ENCODE peak calls at places on chromosomes 3 and 15, in ten cellular contexts. U is kidney epithelial cell, W is heart right ventricle, K is uterus, G is suprapubic skin, X is K562, H is upper lobe of left lung, C is brain microvascular endothelial cell, B is fibroblast of lung, Z is tibial nerve. L is an unnamed sample. For H3K36me3, the result is how much of the 10 kb centered on the place peaks cover.

GRCh38 chr3:118641608-118642007 is 393.0 kb downstream of the IGSF11 start:
- DNase-seq in X (no peak), W (no peak), K (no peak), H (no peak), G (no peak), Z (no peak), B (no peak), U (no peak), C (no peak), L (no peak)

GRCh38 chr3:194824676-194825075 is 139.0 kb downstream of the FAM43A start:
- DNase-seq in H (no peak), U (no peak), K (no peak), X (no peak), Z (no peak), G (no peak), B (peak), C (peak), W (peak), L (no peak)

GRCh38 chr3:175896655-175897054 is 1037.5 kb downstream of the NAALADL2 start:
- DNase-seq in X (no peak), G (no peak), C (no peak), W (no peak), K (no peak), B (no peak), U (no peak), H (no peak), Z (no peak), L (no peak)

GRCh38 chr3:57627976-57628375 is 30.8 kb upstream of the ARF4 start:
- DNase-seq in U (no peak), W (no peak), Z (no peak), H (no peak), G (no peak), B (no peak), C (no peak), K (no peak), X (no peak), L (no peak)

GRCh38 chr3:190491533-190492054 is 22.3 kb upstream of the IL1RAP start:
- DNase-seq in W (peak), G (no peak), Z (no peak), H (no peak), K (no peak), B (no peak), X (no peak), U (peak), C (no peak), L (peak)

GRCh38 chr3:64650710-64651109 is 37.1 kb downstream of the ADAMTS9 start:
- DNase-seq in C (peak), W (no peak), Z (no peak), U (no peak), B (peak), G (no peak), K (no peak), X (no peak), H (no peak), L (no peak)

GRCh38 chr3:66797916-66798560 is 200.1 kb upstream of the KBTBD8 start:
- DNase-seq in H (peak), B (peak), U (peak), K (no peak), G (no peak), Z (peak), X (no peak), C (peak), W (peak), L (no peak)

GRCh38 chr15:48400086-48400485 is 68.9 kb downstream of the DUT start:
- DNase-seq in H (no peak), Z (no peak), B (peak), X (no peak), U (no peak), C (no peak), K (no peak), W (no peak), G (no peak), L (no peak)

GRCh38 chr15:92901053-92901761 is 1.1 kb downstream of the CHD2 start:
- DNase-seq in W (no peak), G (no peak), X (no peak), Z (no peak), U (no peak), K (no peak), C (no peak), H (no peak), B (peak), L (peak)

GRCh38 chr3:27431116-27431515 is 53.1 kb downstream of the SLC4A7 start:
- DNase-seq in W (no peak), K (no peak), Z (peak), H (peak), B (peak), U (peak), X (no peak), C (peak), G (no peak), L (peak)

DNA sequence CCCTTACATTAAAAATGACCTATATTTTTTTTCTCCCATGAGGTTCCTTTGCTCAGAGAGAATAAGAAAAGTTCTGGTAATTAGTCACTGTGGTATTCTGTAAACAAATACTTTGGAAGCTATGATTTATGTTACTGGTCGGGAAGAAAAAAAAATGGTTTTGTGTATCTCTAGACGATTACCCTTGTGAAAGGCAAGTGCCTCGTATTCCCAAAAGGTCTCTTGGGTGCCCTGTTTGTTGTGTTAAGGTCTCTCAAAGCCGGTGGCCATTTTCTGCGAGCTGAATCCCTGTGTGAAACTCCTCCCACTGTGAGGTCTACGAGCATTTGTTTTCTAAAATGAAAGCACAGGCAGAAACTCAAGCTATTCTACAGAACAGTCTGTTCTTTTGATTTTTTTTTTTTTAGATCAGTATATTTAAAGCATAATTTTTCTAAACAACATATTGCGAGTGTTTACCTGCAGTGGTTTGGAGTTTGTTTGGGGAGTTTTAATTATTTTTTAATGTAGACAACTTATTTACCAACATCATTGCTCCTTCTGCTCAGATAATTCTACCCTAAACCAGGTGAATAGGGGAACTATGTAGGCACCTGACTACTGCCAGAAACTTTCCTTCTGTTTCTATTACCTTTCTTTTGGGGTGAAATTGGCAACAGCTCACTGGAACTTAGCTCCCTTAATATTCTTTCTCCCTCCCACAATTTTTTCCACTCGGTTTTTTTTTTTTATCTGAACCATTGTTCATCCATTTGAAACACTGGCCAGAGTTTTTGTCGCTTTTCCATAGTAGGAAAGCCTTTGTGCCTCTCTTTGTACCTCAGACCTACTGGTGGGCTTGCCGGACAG is 44.0 kb downstream of the ZBTB38 start:
- DNase-seq in Z (peak), C (peak), G (no peak), X (peak), W (no peak), B (peak), U (no peak), K (peak), H (peak), L (peak)
- H3K36me3 ChIP-seq in Z (under half), C (half or more), G (under half), X (under half), W (under half), B (under half), U (under half), K (under half), H (under half), L (under half)

GRCh38 chr3:10503217-10503796 is 2.1 kb downstream of the ATP2B2 start:
- DNase-seq in H (no peak), B (no peak), U (no peak), Z (no peak), W (no peak), G (no peak), C (no peak), K (no peak), X (no peak), L (no peak)

GRCh38 chr3:10502185-10502880 is 3.1 kb downstream of the ATP2B2 start:
- DNase-seq in Z (no peak), C (no peak), B (no peak), K (no peak), G (no peak), H (no peak), U (no peak), W (no peak), X (no peak), L (no peak)

GRCh38 chr3:10505050-10505790 is at the start of gene ATP2B2:
- DNase-seq in B (no peak), Z (no peak), X (no peak), U (no peak), H (no peak), W (no peak), C (no peak), G (no peak), K (no peak), L (no peak)

GRCh38 chr3:10505791-10506585 is 602 bp upstream of the ATP2B2 start:
- DNase-seq in K (no peak), Z (no peak), H (no peak), B (no peak), W (no peak), G (no peak), X (no peak), U (no peak), C (no peak), L (no peak)

DNA sequence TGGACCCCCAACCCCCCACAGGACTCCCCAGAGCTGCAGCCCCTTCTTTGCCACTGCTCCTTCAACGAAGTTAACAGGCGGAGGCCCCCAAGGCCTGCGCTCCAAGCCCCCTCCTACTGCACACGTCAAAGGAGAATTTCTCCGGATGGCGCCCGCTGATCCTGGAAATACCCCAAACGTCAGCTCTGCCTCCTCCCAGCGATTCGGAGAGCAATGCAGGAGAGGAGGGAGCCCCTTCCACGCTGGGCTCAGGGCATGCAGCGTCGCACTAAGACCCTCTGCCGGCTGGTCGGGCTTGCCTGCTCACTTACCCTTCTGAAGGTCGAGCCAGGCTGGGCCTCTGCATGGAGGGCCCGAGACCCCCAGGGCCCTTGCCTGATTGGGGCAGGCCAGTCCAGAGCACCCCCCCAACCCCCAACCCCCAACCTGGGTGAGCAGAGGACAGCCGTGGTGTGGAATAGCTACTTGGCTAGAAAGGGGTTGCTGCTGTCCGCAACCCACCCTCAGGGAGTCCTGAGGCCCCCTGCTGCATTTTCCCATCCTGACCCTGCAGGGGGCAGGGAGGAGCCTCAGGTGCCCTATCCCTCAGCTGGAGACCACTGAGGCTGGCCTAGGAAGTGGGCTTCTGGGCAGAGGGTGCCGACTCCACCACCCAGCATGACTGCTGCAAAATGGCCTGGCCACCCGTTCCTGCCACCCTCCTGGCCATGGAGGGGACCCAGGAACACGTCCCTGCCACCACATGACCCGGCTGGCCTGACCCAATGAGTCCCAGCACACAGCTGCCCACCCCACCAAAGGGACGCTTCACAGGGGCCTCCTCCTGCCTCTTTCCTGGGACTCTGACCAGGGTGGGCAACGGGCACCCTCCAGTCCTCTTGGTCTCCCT is 981 bp downstream of the ATP2B2 start:
- DNase-seq in C (no peak), K (no peak), U (no peak), Z (no peak), X (no peak), W (no peak), H (no peak), B (no peak), G (no peak), L (no peak)
- H3K4me3 ChIP-seq in C (no peak), K (no peak), U (no peak), Z (no peak), X (no peak), W (no peak), H (no peak), B (no peak), G (no peak), L (no peak)

DNA sequence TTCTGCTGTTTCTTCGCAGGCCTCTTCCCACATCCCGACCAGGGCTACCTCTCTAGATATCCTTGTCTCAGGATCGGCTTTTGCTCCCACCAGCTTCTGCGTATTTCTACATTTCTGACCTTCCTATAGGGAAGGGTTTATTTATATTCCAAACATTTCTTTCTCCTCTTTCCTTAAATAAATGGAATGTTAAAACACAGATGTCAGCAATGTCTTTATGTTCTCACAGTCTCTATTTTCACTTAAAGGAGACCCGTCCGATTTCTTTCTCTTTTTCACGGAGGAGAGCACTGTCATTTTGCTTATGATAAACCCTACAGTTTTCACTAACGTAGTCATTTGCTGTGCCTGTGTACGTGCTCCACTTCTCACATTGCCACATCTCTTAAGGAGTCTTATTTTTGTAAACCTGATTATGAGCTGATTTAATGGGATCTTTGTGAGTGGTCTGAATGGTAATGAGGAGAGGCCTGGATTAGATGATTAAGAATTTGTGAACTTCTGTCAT is 630 bp downstream of the KIF15 start:
- DNase-seq in H (no peak), U (no peak), G (no peak), B (peak), W (no peak), Z (no peak), K (no peak), C (peak), X (peak), L (peak)
- H3K36me3 ChIP-seq in H (under half), U (under half), G (under half), B (under half), W (under half), Z (under half), K (under half), C (under half), X (half or more), L (under half)

DNA sequence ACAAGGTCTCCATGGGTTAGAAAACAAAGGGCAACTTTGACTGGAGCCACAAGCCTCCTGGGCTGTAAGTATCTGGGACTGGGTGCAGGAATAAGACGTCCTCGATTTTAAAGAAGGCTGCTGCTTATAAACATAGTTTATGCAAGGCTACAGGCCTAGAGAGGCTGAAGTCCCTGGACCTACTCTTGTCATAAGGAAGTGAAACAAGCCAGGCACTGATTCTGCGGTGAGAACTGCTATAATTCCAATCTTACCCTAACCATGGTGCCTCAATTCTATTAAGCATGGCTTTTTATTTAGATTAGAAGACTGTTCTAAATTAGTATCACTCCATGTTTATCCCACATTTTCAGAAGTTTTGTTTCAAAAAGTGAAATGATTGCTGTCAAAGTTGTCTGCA is 777.6 kb downstream of the PLOD2 start:
- DNase-seq in W (no peak), H (no peak), B (no peak), U (no peak), C (no peak), K (no peak), X (no peak), G (no peak), Z (no peak), L (no peak)
- H3K4me3 ChIP-seq in W (no peak), H (no peak), B (no peak), U (no peak), C (no peak), K (no peak), X (no peak), G (no peak), Z (no peak), L (no peak)

GRCh38 chr3:193357291-193357690 is 21.3 kb downstream of the ATP13A5 start:
- DNase-seq in H (no peak), C (no peak), K (no peak), X (no peak), W (no peak), B (no peak), Z (no peak), U (no peak), G (no peak), L (no peak)
- H3K36me3 ChIP-seq in H (under half), C (under half), K (under half), X (under half), W (under half), B (under half), Z (under half), U (under half), G (under half), L (under half)

GRCh38 chr3:49553320-49553689 is 972 bp upstream of the BSN start:
- DNase-seq in W (no peak), Z (no peak), G (no peak), X (no peak), H (no peak), B (peak), U (no peak), C (no peak), K (no peak), L (peak)
- H3K4me3 ChIP-seq in W (peak), Z (peak), G (peak), X (peak), H (peak), B (no peak), U (peak), C (no peak), K (peak), L (no peak)

GRCh38 chr3:28716939-28717338 is 368.3 kb upstream of the AZI2 start:
- DNase-seq in C (no peak), K (no peak), X (no peak), U (no peak), B (no peak), W (no peak), Z (no peak), G (no peak), H (no peak), L (no peak)
- H3K36me3 ChIP-seq in C (under half), K (under half), X (under half), U (under half), B (under half), W (under half), Z (under half), G (under half), H (under half), L (under half)

GRCh38 chr3:158106773-158107461 is 697 bp upstream of the SHOX2 start:
- DNase-seq in Z (peak), G (peak), U (no peak), K (no peak), H (no peak), C (no peak), W (no peak), X (no peak), B (no peak), L (peak)
- H3K4me3 ChIP-seq in Z (peak), G (peak), U (no peak), K (peak), H (no peak), C (no peak), W (no peak), X (peak), B (peak), L (no peak)